ENCODE peak calls at places on chromosomes 6 and 20, in nine cellular contexts. One of them, this sample, is unnamed.

GRCh38 chr6:167255918-167256553 is 35.1 kb upstream of the UNC93A start:
- DNase-seq in HTR-8/SVneo: no peak
- DNase-seq in NCI-H774: no peak
- DNase-seq in NCI-H187: no peak
- DNase-seq in HFFc6: no peak
- DNase-seq in cardiac fibroblast: no peak
- DNase-seq in activated gamma-delta T cell treated with Interleukin-2 at 50 U/mL for 16 hours: no peak
- DNase-seq in CD14-positive monocyte: no peak
- DNase-seq in NCI-H2081: no peak
- DNase-seq in this sample: no peak

GRCh38 chr6:39269971-39270370 is 40.7 kb upstream of the KCNK5 start:
- DNase-seq in CD14-positive monocyte: no peak
- DNase-seq in cardiac fibroblast: no peak
- DNase-seq in NCI-H774: no peak
- DNase-seq in HFFc6: no peak
- DNase-seq in NCI-H2081: no peak
- DNase-seq in HTR-8/SVneo: no peak
- DNase-seq in NCI-H187: no peak
- DNase-seq in activated gamma-delta T cell treated with Interleukin-2 at 50 U/mL for 16 hours: no peak
- DNase-seq in this sample: no peak

GRCh38 chr6:4017847-4018193 is 61.1 kb downstream of the FAM217A start:
- DNase-seq in NCI-H2081: peak; percentile 39
- DNase-seq in NCI-H774: peak; percentile 60
- DNase-seq in CD14-positive monocyte: no peak
- DNase-seq in HTR-8/SVneo: peak; percentile 23
- DNase-seq in HFFc6: peak; percentile 22
- DNase-seq in activated gamma-delta T cell treated with Interleukin-2 at 50 U/mL for 16 hours: no peak
- DNase-seq in cardiac fibroblast: peak; percentile 46
- DNase-seq in NCI-H187: no peak
- DNase-seq in this sample: no peak

GRCh38 chr6:128491041-128491642 is 29.3 kb downstream of the PTPRK start:
- DNase-seq in HFFc6: no peak
- DNase-seq in activated gamma-delta T cell treated with Interleukin-2 at 50 U/mL for 16 hours: no peak
- DNase-seq in cardiac fibroblast: peak; percentile 52
- DNase-seq in NCI-H2081: no peak
- DNase-seq in NCI-H774: no peak
- DNase-seq in CD14-positive monocyte: no peak
- DNase-seq in NCI-H187: no peak
- DNase-seq in HTR-8/SVneo: no peak
- DNase-seq in this sample: no peak

GRCh38 chr6:14784596-14785360 is 461.1 kb upstream of the JARID2 start:
- DNase-seq in NCI-H774: peak; percentile 85
- DNase-seq in HTR-8/SVneo: no peak
- DNase-seq in cardiac fibroblast: no peak
- DNase-seq in NCI-H2081: peak; percentile 56
- DNase-seq in HFFc6: no peak
- DNase-seq in activated gamma-delta T cell treated with Interleukin-2 at 50 U/mL for 16 hours: no peak
- DNase-seq in NCI-H187: no peak
- DNase-seq in CD14-positive monocyte: no peak
- DNase-seq in this sample: no peak

GRCh38 chr6:29005183-29005885 is at the start of gene ZNF311:
- DNase-seq in HTR-8/SVneo: peak; percentile 55
- DNase-seq in HFFc6: no peak
- DNase-seq in activated gamma-delta T cell treated with Interleukin-2 at 50 U/mL for 16 hours: no peak
- DNase-seq in NCI-H187: no peak
- DNase-seq in NCI-H2081: no peak
- DNase-seq in CD14-positive monocyte: no peak
- DNase-seq in NCI-H774: peak; percentile 56
- DNase-seq in cardiac fibroblast: peak; percentile 77
- DNase-seq in this sample: peak; percentile 15

GRCh38 chr6:39085129-39085528 is 29.9 kb downstream of the SAYSD1 start:
- DNase-seq in NCI-H774: no peak
- DNase-seq in NCI-H187: no peak
- DNase-seq in CD14-positive monocyte: no peak
- DNase-seq in cardiac fibroblast: no peak
- DNase-seq in activated gamma-delta T cell treated with Interleukin-2 at 50 U/mL for 16 hours: no peak
- DNase-seq in NCI-H2081: no peak
- DNase-seq in HTR-8/SVneo: no peak
- DNase-seq in HFFc6: no peak
- DNase-seq in this sample: peak; percentile 1

GRCh38 chr6:114945392-114945791 is 602.6 kb upstream of the HS3ST5 start:
- DNase-seq in CD14-positive monocyte: no peak
- DNase-seq in NCI-H774: no peak
- DNase-seq in activated gamma-delta T cell treated with Interleukin-2 at 50 U/mL for 16 hours: no peak
- DNase-seq in NCI-H187: no peak
- DNase-seq in NCI-H2081: no peak
- DNase-seq in HTR-8/SVneo: no peak
- DNase-seq in cardiac fibroblast: no peak
- DNase-seq in HFFc6: no peak
- DNase-seq in this sample: no peak

GRCh38 chr6:37104935-37105781 is 64.8 kb upstream of the PIM1 start:
- DNase-seq in CD14-positive monocyte: no peak
- DNase-seq in activated gamma-delta T cell treated with Interleukin-2 at 50 U/mL for 16 hours: no peak
- DNase-seq in NCI-H2081: no peak
- DNase-seq in cardiac fibroblast: no peak
- DNase-seq in NCI-H774: no peak
- DNase-seq in HFFc6: no peak
- DNase-seq in HTR-8/SVneo: no peak
- DNase-seq in NCI-H187: no peak
- DNase-seq in this sample: no peak

GRCh38 chr20:32018269-32019155 is 8.3 kb downstream of the CCM2L start:
- DNase-seq in NCI-H187: peak; percentile 85
- DNase-seq in NCI-H774: peak; percentile 84
- DNase-seq in HTR-8/SVneo: peak; percentile 86
- DNase-seq in HFFc6: no peak
- DNase-seq in activated gamma-delta T cell treated with Interleukin-2 at 50 U/mL for 16 hours: peak; percentile 22
- DNase-seq in NCI-H2081: peak; percentile 82
- DNase-seq in CD14-positive monocyte: no peak
- DNase-seq in cardiac fibroblast: no peak
- DNase-seq in this sample: peak; percentile 78

GRCh38 chr6:85078071-85078470 is 313.7 kb upstream of the TBX18 start:
- DNase-seq in cardiac fibroblast: peak; percentile 72
- DNase-seq in NCI-H774: no peak
- DNase-seq in CD14-positive monocyte: no peak
- DNase-seq in NCI-H2081: no peak
- DNase-seq in HFFc6: peak; percentile 92
- DNase-seq in activated gamma-delta T cell treated with Interleukin-2 at 50 U/mL for 16 hours: no peak
- DNase-seq in NCI-H187: no peak
- DNase-seq in HTR-8/SVneo: peak; percentile 22
- DNase-seq in this sample: no peak

GRCh38 chr6:95917034-95917433 is 98.7 kb upstream of the FUT9 start:
- DNase-seq in CD14-positive monocyte: no peak
- DNase-seq in NCI-H2081: no peak
- DNase-seq in HFFc6: no peak
- DNase-seq in activated gamma-delta T cell treated with Interleukin-2 at 50 U/mL for 16 hours: no peak
- DNase-seq in NCI-H774: no peak
- DNase-seq in HTR-8/SVneo: no peak
- DNase-seq in cardiac fibroblast: no peak
- DNase-seq in NCI-H187: no peak
- DNase-seq in this sample: no peak

GRCh38 chr6:98156580-98156979 is 677.8 kb upstream of the POU3F2 start:
- DNase-seq in HFFc6: no peak
- DNase-seq in NCI-H187: no peak
- DNase-seq in HTR-8/SVneo: no peak
- DNase-seq in CD14-positive monocyte: no peak
- DNase-seq in NCI-H2081: no peak
- DNase-seq in NCI-H774: no peak
- DNase-seq in cardiac fibroblast: no peak
- DNase-seq in activated gamma-delta T cell treated with Interleukin-2 at 50 U/mL for 16 hours: no peak
- DNase-seq in this sample: no peak

GRCh38 chr20:4217349-4217761 is 202.0 kb upstream of the RNF24 start:
- DNase-seq in NCI-H187: peak; percentile 40
- DNase-seq in NCI-H774: no peak
- DNase-seq in activated gamma-delta T cell treated with Interleukin-2 at 50 U/mL for 16 hours: no peak
- DNase-seq in cardiac fibroblast: no peak
- DNase-seq in HTR-8/SVneo: no peak
- DNase-seq in HFFc6: no peak
- DNase-seq in CD14-positive monocyte: no peak
- DNase-seq in NCI-H2081: no peak
- DNase-seq in this sample: no peak

This sample was measured in endothelial cell.